ENCODE peak calls at places on chromosomes 2 and 18, in seven cellular contexts. One of them, this sample, is unnamed.

GRCh38 chr18:12256946-12257345 is 2.8 kb downstream of the CIDEA start:
- DNase-seq in nephron progenitor cell: no peak
- DNase-seq in hepatocyte: no peak
- DNase-seq in kidney epithelial cell: no peak
- DNase-seq in ovary: no peak
- DNase-seq in OCI-LY7: no peak
- DNase-seq in CD8-positive, alpha-beta T cell: no peak
- DNase-seq in this sample: no peak

GRCh38 chr2:45889053-45889452 is 237.6 kb downstream of the PRKCE start:
- DNase-seq in nephron progenitor cell: no peak
- DNase-seq in hepatocyte: peak; percentile 41
- DNase-seq in kidney epithelial cell: no peak
- DNase-seq in ovary: no peak
- DNase-seq in OCI-LY7: peak; percentile 62
- DNase-seq in CD8-positive, alpha-beta T cell: no peak
- DNase-seq in this sample: no peak

GRCh38 chr2:108593547-108594098 is 59.4 kb downstream of the LIMS1 start:
- DNase-seq in nephron progenitor cell: no peak
- DNase-seq in hepatocyte: no peak
- DNase-seq in kidney epithelial cell: peak; percentile 79
- DNase-seq in ovary: no peak
- DNase-seq in OCI-LY7: no peak
- DNase-seq in CD8-positive, alpha-beta T cell: no peak
- DNase-seq in this sample: no peak

GRCh38 chr2:118530976-118531375 is 316.5 kb downstream of the EN1 start:
- DNase-seq in nephron progenitor cell: no peak
- DNase-seq in hepatocyte: no peak
- DNase-seq in kidney epithelial cell: no peak
- DNase-seq in ovary: no peak
- DNase-seq in OCI-LY7: no peak
- DNase-seq in CD8-positive, alpha-beta T cell: no peak
- DNase-seq in this sample: no peak

GRCh38 chr2:152221870-152222269 is 46.3 kb upstream of the STAM2 start:
- DNase-seq in nephron progenitor cell: no peak
- DNase-seq in hepatocyte: no peak
- DNase-seq in kidney epithelial cell: no peak
- DNase-seq in ovary: no peak
- DNase-seq in OCI-LY7: no peak
- DNase-seq in CD8-positive, alpha-beta T cell: no peak
- DNase-seq in this sample: no peak

GRCh38 chr2:239443666-239444567 is 43.1 kb upstream of the HDAC4 start:
- DNase-seq in nephron progenitor cell: no peak
- DNase-seq in hepatocyte: no peak
- DNase-seq in kidney epithelial cell: no peak
- DNase-seq in ovary: no peak
- DNase-seq in OCI-LY7: no peak
- DNase-seq in CD8-positive, alpha-beta T cell: no peak
- DNase-seq in this sample: no peak

GRCh38 chr2:159094173-159094737 is 125.8 kb downstream of the TANC1 start:
- DNase-seq in nephron progenitor cell: no peak
- DNase-seq in hepatocyte: peak; percentile 20
- DNase-seq in kidney epithelial cell: no peak
- DNase-seq in ovary: peak; percentile 74
- DNase-seq in OCI-LY7: no peak
- DNase-seq in CD8-positive, alpha-beta T cell: no peak
- DNase-seq in this sample: no peak

GRCh38 chr2:45024600-45025291 is 15.5 kb upstream of the SIX2 start:
- DNase-seq in nephron progenitor cell: no peak
- DNase-seq in hepatocyte: peak; percentile 48
- DNase-seq in kidney epithelial cell: peak; percentile 74
- DNase-seq in ovary: no peak
- DNase-seq in OCI-LY7: peak; percentile 47
- DNase-seq in CD8-positive, alpha-beta T cell: no peak
- DNase-seq in this sample: no peak

GRCh38 chr2:8116661-8117060 is 565.2 kb upstream of the ID2 start:
- DNase-seq in nephron progenitor cell: no peak
- DNase-seq in hepatocyte: no peak
- DNase-seq in kidney epithelial cell: no peak
- DNase-seq in ovary: no peak
- DNase-seq in OCI-LY7: peak; percentile 83
- DNase-seq in CD8-positive, alpha-beta T cell: no peak
- DNase-seq in this sample: no peak

GRCh38 chr2:81583311-81584108 is 1279.0 kb upstream of the LRRTM1 start:
- DNase-seq in nephron progenitor cell: no peak
- DNase-seq in hepatocyte: no peak
- DNase-seq in kidney epithelial cell: no peak
- DNase-seq in ovary: no peak
- DNase-seq in OCI-LY7: no peak
- DNase-seq in CD8-positive, alpha-beta T cell: no peak
- DNase-seq in this sample: no peak

GRCh38 chr18:65753520-65753919 is 2.7 kb downstream of the CDH7 start:
- DNase-seq in nephron progenitor cell: peak; percentile 60
- DNase-seq in hepatocyte: peak; percentile 78
- DNase-seq in kidney epithelial cell: peak; percentile 9
- DNase-seq in ovary: no peak
- DNase-seq in OCI-LY7: peak; percentile 2
- DNase-seq in CD8-positive, alpha-beta T cell: no peak
- DNase-seq in this sample: peak; percentile 43

GRCh38 chr2:62001431-62001830 is 96.0 kb downstream of the COMMD1 start:
- DNase-seq in nephron progenitor cell: no peak
- DNase-seq in hepatocyte: no peak
- DNase-seq in kidney epithelial cell: no peak
- DNase-seq in ovary: no peak
- DNase-seq in OCI-LY7: no peak
- DNase-seq in CD8-positive, alpha-beta T cell: no peak
- DNase-seq in this sample: no peak

DNA sequence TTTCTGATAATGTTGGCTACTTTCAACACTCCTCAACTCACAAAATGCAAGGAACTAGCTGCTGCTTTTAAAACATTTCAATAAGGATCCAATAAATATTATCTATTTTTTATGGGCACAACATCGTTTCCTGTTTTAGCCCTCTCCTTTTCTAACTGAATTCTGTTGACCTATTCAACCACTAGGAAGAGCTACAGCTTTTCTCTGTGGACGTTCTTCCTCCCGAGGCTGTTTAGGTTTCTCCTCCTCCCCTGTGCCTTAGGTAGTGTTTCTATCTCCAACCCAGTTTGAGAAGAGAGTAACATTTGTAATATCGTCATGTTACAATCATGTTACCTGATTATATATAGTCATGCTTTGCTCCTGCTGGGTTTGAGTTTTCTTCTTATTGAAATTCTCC is 91.3 kb upstream of the ITGB6 start:
- DNase-seq in nephron progenitor cell: no peak
- DNase-seq in hepatocyte: no peak
- DNase-seq in kidney epithelial cell: no peak
- DNase-seq in ovary: no peak
- DNase-seq in OCI-LY7: no peak
- DNase-seq in CD8-positive, alpha-beta T cell: no peak
- DNase-seq in this sample: no peak
- TF ChIP-seq CTCF in nephron progenitor cell: no peak
- TF ChIP-seq CTCF in hepatocyte: peak; percentile 4
- TF ChIP-seq CTCF in kidney epithelial cell: no peak
- TF ChIP-seq CTCF in ovary: no peak
- TF ChIP-seq CTCF in OCI-LY7: no peak
- TF ChIP-seq CTCF in CD8-positive, alpha-beta T cell: no peak
- TF ChIP-seq CTCF in this sample: no peak

DNA sequence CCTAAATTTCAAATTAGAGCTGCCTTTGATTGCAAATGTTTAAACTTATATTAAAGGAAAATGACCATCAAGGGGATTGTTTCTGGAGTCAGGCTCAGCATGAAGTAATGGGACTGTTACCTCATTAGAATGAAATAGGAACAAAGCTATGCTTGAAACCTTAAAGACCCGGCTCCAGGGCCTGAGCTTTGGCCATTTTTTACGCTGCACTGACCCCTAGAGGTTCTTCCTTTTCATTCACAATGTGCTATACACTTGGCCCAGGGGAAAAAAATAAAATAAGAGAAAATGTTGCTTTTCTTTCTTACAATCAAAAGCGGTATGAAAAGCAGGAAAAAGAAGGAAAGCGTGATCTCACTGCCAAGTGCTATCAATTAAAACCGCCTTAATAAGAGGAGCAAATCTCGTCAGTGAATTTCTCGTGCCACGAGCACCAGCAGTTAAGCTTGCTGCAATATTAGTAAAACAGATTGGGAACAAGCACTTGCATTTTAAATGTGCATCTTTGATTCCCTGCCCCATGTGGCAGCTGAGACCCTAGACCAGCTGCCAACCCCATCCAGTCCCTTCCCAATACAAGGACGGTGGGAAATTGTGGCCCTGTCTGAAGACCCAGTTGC is 96.6 kb downstream of the MBD2 start:
- DNase-seq in nephron progenitor cell: peak; percentile 48
- DNase-seq in hepatocyte: peak; percentile 77
- DNase-seq in kidney epithelial cell: no peak
- DNase-seq in ovary: no peak
- DNase-seq in OCI-LY7: peak; percentile 55
- DNase-seq in CD8-positive, alpha-beta T cell: no peak
- DNase-seq in this sample: peak; percentile 48
- TF ChIP-seq CTCF in nephron progenitor cell: peak; percentile 61
- TF ChIP-seq CTCF in hepatocyte: peak; percentile 71
- TF ChIP-seq CTCF in kidney epithelial cell: peak; percentile 65
- TF ChIP-seq CTCF in ovary: no peak
- TF ChIP-seq CTCF in OCI-LY7: peak; percentile 79
- TF ChIP-seq CTCF in CD8-positive, alpha-beta T cell: no peak
- TF ChIP-seq CTCF in this sample: peak; percentile 71

GRCh38 chr2:95392730-95393455 is 9.6 kb upstream of the FAHD2A start:
- DNase-seq in nephron progenitor cell: no peak
- DNase-seq in hepatocyte: no peak
- DNase-seq in kidney epithelial cell: no peak
- DNase-seq in ovary: no peak
- DNase-seq in OCI-LY7: no peak
- DNase-seq in CD8-positive, alpha-beta T cell: no peak
- DNase-seq in this sample: no peak
- TF ChIP-seq CTCF in nephron progenitor cell: no peak
- TF ChIP-seq CTCF in hepatocyte: no peak
- TF ChIP-seq CTCF in kidney epithelial cell: peak; percentile 13
- TF ChIP-seq CTCF in ovary: no peak
- TF ChIP-seq CTCF in OCI-LY7: peak; percentile 38
- TF ChIP-seq CTCF in CD8-positive, alpha-beta T cell: no peak
- TF ChIP-seq CTCF in this sample: peak; percentile 35

GRCh38 chr2:156399950-156400703 is 36.1 kb upstream of the GPD2 start:
- DNase-seq in nephron progenitor cell: peak; percentile 74
- DNase-seq in hepatocyte: peak; percentile 82
- DNase-seq in kidney epithelial cell: no peak
- DNase-seq in ovary: peak; percentile 87
- DNase-seq in OCI-LY7: peak; percentile 19
- DNase-seq in CD8-positive, alpha-beta T cell: no peak
- DNase-seq in this sample: no peak

GRCh38 chr2:156399224-156399949 is 36.8 kb upstream of the GPD2 start:
- DNase-seq in nephron progenitor cell: no peak
- DNase-seq in hepatocyte: peak; percentile 23
- DNase-seq in kidney epithelial cell: no peak
- DNase-seq in ovary: no peak
- DNase-seq in OCI-LY7: no peak
- DNase-seq in CD8-positive, alpha-beta T cell: no peak
- DNase-seq in this sample: no peak

GRCh38 chr2:156401863-156402262 is 34.3 kb upstream of the GPD2 start:
- DNase-seq in nephron progenitor cell: no peak
- DNase-seq in hepatocyte: peak; percentile 30
- DNase-seq in kidney epithelial cell: no peak
- DNase-seq in ovary: no peak
- DNase-seq in OCI-LY7: no peak
- DNase-seq in CD8-positive, alpha-beta T cell: no peak
- DNase-seq in this sample: no peak

GRCh38 chr2:156398176-156398575 is 38.0 kb upstream of the GPD2 start:
- DNase-seq in nephron progenitor cell: no peak
- DNase-seq in hepatocyte: no peak
- DNase-seq in kidney epithelial cell: no peak
- DNase-seq in ovary: no peak
- DNase-seq in OCI-LY7: no peak
- DNase-seq in CD8-positive, alpha-beta T cell: no peak
- DNase-seq in this sample: no peak

GRCh38 chr2:156400704-156401678 is 35.2 kb upstream of the GPD2 start:
- DNase-seq in nephron progenitor cell: peak; percentile 74
- DNase-seq in hepatocyte: peak; percentile 90
- DNase-seq in kidney epithelial cell: no peak
- DNase-seq in ovary: peak; percentile 82
- DNase-seq in OCI-LY7: peak; percentile 75
- DNase-seq in CD8-positive, alpha-beta T cell: peak; percentile 76
- DNase-seq in this sample: peak; percentile 74
- TF ChIP-seq CTCF in nephron progenitor cell: no peak
- TF ChIP-seq CTCF in hepatocyte: no peak
- TF ChIP-seq CTCF in kidney epithelial cell: no peak
- TF ChIP-seq CTCF in ovary: peak; percentile 23
- TF ChIP-seq CTCF in OCI-LY7: no peak
- TF ChIP-seq CTCF in CD8-positive, alpha-beta T cell: no peak
- TF ChIP-seq CTCF in this sample: no peak

This sample was measured in neural crest cell.